ENCODE peak calls at places on chromosomes 13 and 19, in five cellular contexts. Y is stimulated activated CD4-positive, alpha-beta T cell treated with anti-CD3 and anti-CD28 coated beads, TNF-alpha, amount 100 ng/mL, for 48 hours; H is T-cell; T is NCI-H345; M is activated CD4-positive, alpha-beta T cell treated with anti-CD3 and anti-CD28 coated beads for 36 hours. F is an unnamed sample.

GRCh38 chr13:113499936-113500335 is 9.4 kb upstream of the DCUN1D2 start:
- DNase-seq in Y (no peak), H (no peak), T (no peak), M (no peak), F (no peak)

GRCh38 chr13:99659234-99659633 is 158.0 kb downstream of the TM9SF2 start:
- DNase-seq in Y (no peak), H (no peak), T (peak), M (no peak), F (peak)

GRCh38 chr13:97226013-97226412 is 3.9 kb downstream of the MBNL2 start:
- DNase-seq in Y (no peak), H (no peak), T (no peak), M (no peak), F (no peak)

GRCh38 chr19:10690351-10690781 is 10.9 kb upstream of the QTRT1 start:
- DNase-seq in Y (no peak), H (no peak), T (no peak), M (no peak), F (no peak)

GRCh38 chr19:11279505-11280236 is 16.3 kb upstream of the TSPAN16 start:
- DNase-seq in Y (no peak), H (peak), T (no peak), M (peak), F (no peak)

GRCh38 chr19:292951-293350 is 1.7 kb upstream of the PLPP2 start:
- DNase-seq in Y (no peak), H (no peak), T (no peak), M (no peak), F (no peak)

GRCh38 chr19:43589680-43590079 is 6.3 kb downstream of the IRGQ start:
- DNase-seq in Y (no peak), H (no peak), T (no peak), M (no peak), F (no peak)

GRCh38 chr19:593055-593454 is 3.4 kb downstream of the HCN2 start:
- DNase-seq in Y (no peak), H (no peak), T (no peak), M (no peak), F (no peak)

GRCh38 chr13:113997845-113998751 is 24.2 kb upstream of the C13orf46 start:
- DNase-seq in Y (no peak), H (no peak), T (no peak), M (no peak), F (no peak)

GRCh38 chr13:97423300-97424045 is 10.5 kb upstream of the RAP2A start:
- DNase-seq in Y (no peak), H (no peak), T (no peak), M (no peak), F (peak)

GRCh38 chr19:53912653-53913052 is 3.6 kb downstream of the CACNG7 start:
- DNase-seq in Y (no peak), H (no peak), T (no peak), M (peak), F (peak)

GRCh38 chr13:108315955-108316354 is 46.4 kb downstream of the TNFSF13B start:
- DNase-seq in Y (no peak), H (no peak), T (no peak), M (no peak), F (no peak)

GRCh38 chr13:109154546-109154945 is 525.1 kb downstream of the MYO16 start:
- DNase-seq in Y (no peak), H (no peak), T (no peak), M (no peak), F (no peak)

GRCh38 chr13:19674898-19675297 is 41.4 kb downstream of the MPHOSPH8 start:
- DNase-seq in Y (no peak), H (no peak), T (no peak), M (no peak), F (no peak)

GRCh38 chr13:92303428-92303827 is 905.0 kb downstream of the GPC5 start:
- DNase-seq in Y (no peak), H (no peak), T (no peak), M (no peak), F (no peak)

GRCh38 chr19:55257461-55258411 is 1.1 kb downstream of the PPP6R1 start:
- DNase-seq in Y (no peak), H (peak), T (no peak), M (peak), F (peak)

GRCh38 chr13:20939662-20940061 is 37.1 kb upstream of the XPO4 start:
- DNase-seq in Y (no peak), H (no peak), T (no peak), M (no peak), F (no peak)

GRCh38 chr13:97978661-97979450 is 25.4 kb downstream of the IPO5 start:
- DNase-seq in Y (no peak), H (no peak), T (no peak), M (no peak), F (no peak)

GRCh38 chr13:36310417-36311108 is 12.9 kb upstream of the CCDC169 start:
- DNase-seq in Y (no peak), H (no peak), T (no peak), M (no peak), F (no peak)

GRCh38 chr13:33727356-33728083 is 90.4 kb upstream of the RFC3 start:
- DNase-seq in Y (no peak), H (no peak), T (no peak), M (no peak), F (peak)

GRCh38 chr19:10271543-10272086 is 695 bp downstream of the ICAM1 start:
- DNase-seq in Y (no peak), H (peak), T (no peak), M (peak), F (peak)

GRCh38 chr19:33052352-33052972 is 12.2 kb downstream of the RHPN2 start:
- DNase-seq in Y (no peak), H (no peak), T (peak), M (no peak), F (no peak)

GRCh38 chr13:32225494-32225931 is 89.7 kb downstream of the ZAR1L start:
- DNase-seq in Y (no peak), H (no peak), T (no peak), M (no peak), F (no peak)

GRCh38 chr13:43805681-43806128 is 18.9 kb upstream of the ENOX1 start:
- DNase-seq in Y (no peak), H (no peak), T (no peak), M (no peak), F (no peak)

GRCh38 chr13:37602743-37603381 is 4.3 kb upstream of the POSTN start:
- DNase-seq in Y (no peak), H (no peak), T (peak), M (no peak), F (peak)

F was measured in Karpas-422.